ENCODE peak calls at places on chromosomes 3 and 15, in seven cellular contexts. D, W, I, J, B, X and U are unnamed samples.

GRCh38 chr15:57444877-57445513 is 68.7 kb downstream of the CGNL1 start:
- DNase-seq in D (no peak), W (peak; percentile 36), I (no peak), J (no peak), B (peak; percentile 18), X (no peak), U (no peak)

GRCh38 chr3:134004841-134005240 is 24.9 kb downstream of the SLCO2A1 start:
- DNase-seq in D (no peak), W (no peak), I (no peak), J (no peak), B (no peak), X (no peak), U (peak; percentile 21)

GRCh38 chr15:67564590-67565345 is 22.3 kb downstream of the MAP2K5 start:
- DNase-seq in D (no peak), W (no peak), I (no peak), J (no peak), B (no peak), X (no peak), U (no peak)

GRCh38 chr15:96894669-96895068 is 564.2 kb downstream of the NR2F2 start:
- DNase-seq in D (no peak), W (no peak), I (no peak), J (no peak), B (no peak), X (no peak), U (no peak)

GRCh38 chr3:133783762-133784161 is 21.9 kb upstream of the SRPRB start:
- DNase-seq in D (no peak), W (no peak), I (no peak), J (no peak), B (no peak), X (no peak), U (no peak)

GRCh38 chr15:38895326-38896282 is 331.0 kb upstream of the RASGRP1 start:
- DNase-seq in D (no peak), W (peak; percentile 67), I (peak; percentile 46), J (no peak), B (peak; percentile 75), X (no peak), U (peak; percentile 75)

GRCh38 chr15:60804986-60805949 is 326.3 kb upstream of the ICE2 start:
- DNase-seq in D (no peak), W (peak; percentile 93), I (no peak), J (no peak), B (no peak), X (no peak), U (peak; percentile 87)

GRCh38 chr15:90482124-90483011 is 47.4 kb upstream of the CRTC3 start:
- DNase-seq in D (peak; percentile 63), W (peak; percentile 73), I (peak; percentile 32), J (peak; percentile 31), B (peak; percentile 33), X (peak; percentile 60), U (peak; percentile 59)

GRCh38 chr3:125644036-125645025 is 49.0 kb upstream of the OSBPL11 start:
- DNase-seq in D (no peak), W (no peak), I (no peak), J (peak; percentile 57), B (no peak), X (no peak), U (peak; percentile 2)

GRCh38 chr15:91021516-91022074 is 799 bp downstream of the VPS33B start:
- DNase-seq in D (no peak), W (no peak), I (no peak), J (no peak), B (peak; percentile 46), X (peak; percentile 7), U (peak; percentile 22)

GRCh38 chr15:60414016-60414682 is 16.4 kb upstream of the ANXA2 start:
- DNase-seq in D (no peak), W (peak; percentile 35), I (no peak), J (no peak), B (peak; percentile 26), X (no peak), U (peak; percentile 62)

GRCh38 chr15:74873756-74874424 is 725 bp upstream of the SCAMP2 start:
- DNase-seq in D (peak; percentile 35), W (peak; percentile 36), I (no peak), J (no peak), B (no peak), X (peak; percentile 37), U (no peak)

GRCh38 chr3:27185231-27185989 is 183.8 kb downstream of the NEK10 start:
- DNase-seq in D (no peak), W (no peak), I (no peak), J (no peak), B (peak; percentile 16), X (no peak), U (no peak)

GRCh38 chr3:101279162-101279561 is 41.2 kb downstream of the IMPG2 start:
- DNase-seq in D (no peak), W (no peak), I (no peak), J (no peak), B (no peak), X (no peak), U (peak; percentile 12)

GRCh38 chr3:185959609-185960517 is 22.0 kb upstream of the TRA2B start:
- DNase-seq in D (peak; percentile 65), W (peak; percentile 72), I (no peak), J (no peak), B (peak; percentile 43), X (no peak), U (peak; percentile 77)

GRCh38 chr3:81274671-81275070 is 486.8 kb downstream of the GBE1 start:
- DNase-seq in D (no peak), W (no peak), I (no peak), J (no peak), B (no peak), X (no peak), U (no peak)

GRCh38 chr3:156037356-156037755 is 83.0 kb upstream of the KCNAB1 start:
- DNase-seq in D (no peak), W (peak; percentile 43), I (no peak), J (peak; percentile 37), B (no peak), X (no peak), U (no peak)

GRCh38 chr15:50873935-50874353 is 34.5 kb upstream of the AP4E1 start:
- DNase-seq in D (peak; percentile 43), W (no peak), I (no peak), J (no peak), B (no peak), X (no peak), U (no peak)

GRCh38 chr15:38589502-38589901 is 24.9 kb upstream of the RASGRP1 start:
- DNase-seq in D (peak; percentile 48), W (peak; percentile 59), I (peak; percentile 43), J (no peak), B (peak; percentile 71), X (no peak), U (peak; percentile 22)

GRCh38 chr3:100006570-100007271 is 107.6 kb downstream of the FILIP1L start:
- DNase-seq in D (no peak), W (peak; percentile 58), I (peak; percentile 11), J (no peak), B (peak; percentile 41), X (no peak), U (peak; percentile 50)

GRCh38 chr15:67735896-67736295 is 89.4 kb upstream of the SKOR1 start:
- DNase-seq in D (no peak), W (no peak), I (no peak), J (no peak), B (no peak), X (no peak), U (no peak)

GRCh38 chr3:160475889-160476288 is 26.3 kb upstream of the TRIM59 start:
- DNase-seq in D (no peak), W (no peak), I (no peak), J (no peak), B (peak; percentile 28), X (no peak), U (no peak)

GRCh38 chr15:53549697-53550315 is 209.7 kb downstream of the WDR72 start:
- DNase-seq in D (peak; percentile 26), W (no peak), I (no peak), J (no peak), B (no peak), X (no peak), U (no peak)

GRCh38 chr3:115418583-115418982 is 204.7 kb upstream of the GAP43 start:
- DNase-seq in D (no peak), W (no peak), I (no peak), J (no peak), B (no peak), X (peak; percentile 2), U (no peak)

GRCh38 chr3:183265713-183266417 is 12.8 kb downstream of the B3GNT5 start:
- DNase-seq in D (peak; percentile 68), W (peak; percentile 86), I (peak; percentile 10), J (no peak), B (peak; percentile 52), X (no peak), U (peak; percentile 93)